ENCODE peak calls at places on chromosome 9, in seven cellular contexts. One of them, this sample, is unnamed.

GRCh38 chr9:109856785-109857184 is 76.8 kb downstream of the PALM2AKAP2 start:
- DNase-seq in heart left ventricle: peak; percentile 84
- DNase-seq in CD8-positive, alpha-beta T cell: no peak
- DNase-seq in Caco-2: no peak
- DNase-seq in right atrium auricular region: peak; percentile 86
- DNase-seq in keratinocyte: no peak
- DNase-seq in lung: no peak
- DNase-seq in this sample: peak; percentile 79

GRCh38 chr9:16069671-16070586 is 517.1 kb downstream of the CCDC171 start:
- DNase-seq in heart left ventricle: no peak
- DNase-seq in CD8-positive, alpha-beta T cell: no peak
- DNase-seq in Caco-2: no peak
- DNase-seq in right atrium auricular region: no peak
- DNase-seq in keratinocyte: no peak
- DNase-seq in lung: no peak
- DNase-seq in this sample: peak; percentile 32

GRCh38 chr9:107530682-107531081 is 41.1 kb upstream of the KLF4 start:
- DNase-seq in heart left ventricle: no peak
- DNase-seq in CD8-positive, alpha-beta T cell: no peak
- DNase-seq in Caco-2: no peak
- DNase-seq in right atrium auricular region: no peak
- DNase-seq in keratinocyte: no peak
- DNase-seq in lung: no peak
- DNase-seq in this sample: no peak

GRCh38 chr9:33817327-33818166 is 587 bp downstream of the UBE2R2 start:
- DNase-seq in heart left ventricle: peak; percentile 60
- DNase-seq in CD8-positive, alpha-beta T cell: peak; percentile 38
- DNase-seq in Caco-2: peak; percentile 87
- DNase-seq in right atrium auricular region: no peak
- DNase-seq in keratinocyte: no peak
- DNase-seq in lung: peak; percentile 56
- DNase-seq in this sample: peak; percentile 75

GRCh38 chr9:83505282-83505681 is 32.9 kb downstream of the FRMD3 start:
- DNase-seq in heart left ventricle: no peak
- DNase-seq in CD8-positive, alpha-beta T cell: no peak
- DNase-seq in Caco-2: no peak
- DNase-seq in right atrium auricular region: no peak
- DNase-seq in keratinocyte: no peak
- DNase-seq in lung: no peak
- DNase-seq in this sample: no peak

GRCh38 chr9:89470239-89470638 is 27.7 kb downstream of the SEMA4D start:
- DNase-seq in heart left ventricle: no peak
- DNase-seq in CD8-positive, alpha-beta T cell: no peak
- DNase-seq in Caco-2: no peak
- DNase-seq in right atrium auricular region: no peak
- DNase-seq in keratinocyte: no peak
- DNase-seq in lung: no peak
- DNase-seq in this sample: no peak

GRCh38 chr9:96641514-96641913 is 13.6 kb downstream of the PRXL2C start:
- DNase-seq in heart left ventricle: no peak
- DNase-seq in CD8-positive, alpha-beta T cell: no peak
- DNase-seq in Caco-2: no peak
- DNase-seq in right atrium auricular region: no peak
- DNase-seq in keratinocyte: no peak
- DNase-seq in lung: no peak
- DNase-seq in this sample: no peak

GRCh38 chr9:89684218-89684617 is 79.4 kb downstream of the GADD45G start:
- DNase-seq in heart left ventricle: no peak
- DNase-seq in CD8-positive, alpha-beta T cell: no peak
- DNase-seq in Caco-2: no peak
- DNase-seq in right atrium auricular region: no peak
- DNase-seq in keratinocyte: no peak
- DNase-seq in lung: no peak
- DNase-seq in this sample: no peak

GRCh38 chr9:123268950-123269302 is 540 bp upstream of the STRBP start:
- DNase-seq in heart left ventricle: no peak
- DNase-seq in CD8-positive, alpha-beta T cell: no peak
- DNase-seq in Caco-2: no peak
- DNase-seq in right atrium auricular region: no peak
- DNase-seq in keratinocyte: no peak
- DNase-seq in lung: no peak
- DNase-seq in this sample: no peak

GRCh38 chr9:20512106-20512505 is 110.2 kb downstream of the MLLT3 start:
- DNase-seq in heart left ventricle: no peak
- DNase-seq in CD8-positive, alpha-beta T cell: no peak
- DNase-seq in Caco-2: no peak
- DNase-seq in right atrium auricular region: no peak
- DNase-seq in keratinocyte: no peak
- DNase-seq in lung: no peak
- DNase-seq in this sample: peak; percentile 47

GRCh38 chr9:12774861-12775367 is at the start of gene LURAP1L:
- DNase-seq in heart left ventricle: peak; percentile 53
- DNase-seq in CD8-positive, alpha-beta T cell: no peak
- DNase-seq in Caco-2: peak; percentile 22
- DNase-seq in right atrium auricular region: peak; percentile 67
- DNase-seq in keratinocyte: no peak
- DNase-seq in lung: peak; percentile 65
- DNase-seq in this sample: peak; percentile 80

GRCh38 chr9:32554107-32554506 is 1.7 kb upstream of the TOPORS start:
- DNase-seq in heart left ventricle: no peak
- DNase-seq in CD8-positive, alpha-beta T cell: no peak
- DNase-seq in Caco-2: no peak
- DNase-seq in right atrium auricular region: no peak
- DNase-seq in keratinocyte: no peak
- DNase-seq in lung: no peak
- DNase-seq in this sample: peak; percentile 60

DNA sequence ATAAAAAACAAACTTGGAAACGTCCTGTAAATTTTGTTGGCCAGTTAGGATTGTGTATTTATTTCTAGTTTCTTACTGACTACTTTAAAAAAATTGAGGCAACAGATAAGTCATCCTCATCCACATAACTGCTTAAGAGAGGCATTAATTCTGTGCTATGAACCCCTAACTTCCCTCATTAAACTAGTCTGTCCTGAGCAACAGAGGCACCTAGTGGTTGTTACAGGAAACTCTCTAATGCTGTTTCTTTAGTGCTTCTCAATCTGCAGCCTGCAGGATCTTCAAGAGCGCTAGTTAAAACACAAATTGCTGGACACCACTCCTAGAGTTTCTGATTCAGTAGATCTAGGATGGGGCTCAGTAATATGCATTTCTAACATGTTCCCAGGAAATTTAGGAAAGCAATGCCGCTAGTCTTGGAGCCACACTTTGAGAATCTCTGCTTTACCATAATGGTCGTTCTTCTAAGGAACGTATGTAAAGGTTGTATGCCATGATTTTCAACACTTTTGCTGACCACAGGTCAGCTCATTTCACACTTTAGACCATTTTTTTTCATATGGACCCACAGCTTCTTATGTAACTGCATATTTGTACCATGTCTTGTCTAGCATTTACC is 410.1 kb upstream of the SMARCA2 start:
- DNase-seq in heart left ventricle: no peak
- DNase-seq in CD8-positive, alpha-beta T cell: no peak
- DNase-seq in Caco-2: peak; percentile 27
- DNase-seq in right atrium auricular region: no peak
- DNase-seq in keratinocyte: no peak
- DNase-seq in lung: no peak
- DNase-seq in this sample: peak; percentile 34
- TF ChIP-seq CTCF in heart left ventricle: peak; percentile 39
- TF ChIP-seq CTCF in CD8-positive, alpha-beta T cell: no peak
- TF ChIP-seq CTCF in Caco-2: peak; percentile 37
- TF ChIP-seq CTCF in right atrium auricular region: peak; percentile 58
- TF ChIP-seq CTCF in keratinocyte: peak; percentile 65
- TF ChIP-seq CTCF in lung: no peak
- TF ChIP-seq CTCF in this sample: peak; percentile 53

GRCh38 chr9:92404031-92404430 is 347 bp downstream of the OGN start:
- DNase-seq in heart left ventricle: no peak
- DNase-seq in CD8-positive, alpha-beta T cell: no peak
- DNase-seq in Caco-2: no peak
- DNase-seq in right atrium auricular region: no peak
- DNase-seq in keratinocyte: no peak
- DNase-seq in lung: no peak
- DNase-seq in this sample: no peak

GRCh38 chr9:92406506-92406905 is 2.1 kb upstream of the OGN start:
- DNase-seq in heart left ventricle: peak; percentile 46
- DNase-seq in CD8-positive, alpha-beta T cell: peak; percentile 17
- DNase-seq in Caco-2: no peak
- DNase-seq in right atrium auricular region: peak; percentile 75
- DNase-seq in keratinocyte: no peak
- DNase-seq in lung: peak; percentile 31
- DNase-seq in this sample: peak; percentile 39

GRCh38 chr9:92404437-92404836 is at the start of gene OGN:
- DNase-seq in heart left ventricle: no peak
- DNase-seq in CD8-positive, alpha-beta T cell: no peak
- DNase-seq in Caco-2: no peak
- DNase-seq in right atrium auricular region: no peak
- DNase-seq in keratinocyte: no peak
- DNase-seq in lung: no peak
- DNase-seq in this sample: peak; percentile 24

GRCh38 chr9:92407818-92408217 is 3.4 kb upstream of the OGN start:
- DNase-seq in heart left ventricle: no peak
- DNase-seq in CD8-positive, alpha-beta T cell: no peak
- DNase-seq in Caco-2: no peak
- DNase-seq in right atrium auricular region: no peak
- DNase-seq in keratinocyte: no peak
- DNase-seq in lung: no peak
- DNase-seq in this sample: no peak

DNA sequence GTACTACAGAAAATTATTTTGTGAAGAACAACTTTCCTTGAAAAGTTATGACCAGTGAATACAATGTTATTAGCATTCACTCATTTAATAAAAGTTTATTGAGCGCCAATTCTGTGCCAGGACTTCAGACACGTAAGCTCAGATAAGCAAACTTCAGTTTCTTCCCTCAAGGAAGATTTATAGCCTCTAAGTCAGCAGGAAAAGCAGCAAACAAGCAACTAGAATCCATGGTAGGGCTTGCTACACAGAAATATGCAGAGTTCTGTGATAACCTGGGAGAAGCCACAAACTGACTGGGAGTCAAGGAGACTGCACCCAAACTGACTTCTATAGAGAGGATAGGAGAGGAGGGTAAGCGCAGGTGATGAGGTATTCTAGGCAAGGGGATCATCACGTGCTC is 1.4 kb upstream of the OGN start:
- DNase-seq in heart left ventricle: no peak
- DNase-seq in CD8-positive, alpha-beta T cell: no peak
- DNase-seq in Caco-2: no peak
- DNase-seq in right atrium auricular region: no peak
- DNase-seq in keratinocyte: no peak
- DNase-seq in lung: no peak
- DNase-seq in this sample: no peak
- H3K4me3 ChIP-seq in heart left ventricle: peak overlapping the region; percentile 47
- H3K4me3 ChIP-seq in CD8-positive, alpha-beta T cell: no peak overlapping the region
- H3K4me3 ChIP-seq in Caco-2: no peak overlapping the region
- H3K4me3 ChIP-seq in right atrium auricular region: peak overlapping the region; percentile 15
- H3K4me3 ChIP-seq in keratinocyte: no peak overlapping the region
- H3K4me3 ChIP-seq in lung: no peak overlapping the region
- H3K4me3 ChIP-seq in this sample: no peak overlapping the region

GRCh38 chr9:128408963-128409431 is 11.7 kb upstream of the CERCAM start:
- DNase-seq in heart left ventricle: no peak
- DNase-seq in CD8-positive, alpha-beta T cell: no peak
- DNase-seq in Caco-2: no peak
- DNase-seq in right atrium auricular region: no peak
- DNase-seq in keratinocyte: no peak
- DNase-seq in lung: no peak
- DNase-seq in this sample: no peak

GRCh38 chr9:128411373-128412119 is 9.1 kb upstream of the CERCAM start:
- DNase-seq in heart left ventricle: no peak
- DNase-seq in CD8-positive, alpha-beta T cell: no peak
- DNase-seq in Caco-2: no peak
- DNase-seq in right atrium auricular region: no peak
- DNase-seq in keratinocyte: no peak
- DNase-seq in lung: no peak
- DNase-seq in this sample: no peak

GRCh38 chr9:128409450-128409849 is 11.2 kb upstream of the CERCAM start:
- DNase-seq in heart left ventricle: no peak
- DNase-seq in CD8-positive, alpha-beta T cell: no peak
- DNase-seq in Caco-2: no peak
- DNase-seq in right atrium auricular region: no peak
- DNase-seq in keratinocyte: no peak
- DNase-seq in lung: no peak
- DNase-seq in this sample: no peak

GRCh38 chr9:128412120-128412790 is 8.4 kb upstream of the CERCAM start:
- DNase-seq in heart left ventricle: no peak
- DNase-seq in CD8-positive, alpha-beta T cell: peak; percentile 39
- DNase-seq in Caco-2: peak; percentile 82
- DNase-seq in right atrium auricular region: no peak
- DNase-seq in keratinocyte: no peak
- DNase-seq in lung: peak; percentile 35
- DNase-seq in this sample: peak; percentile 51

DNA sequence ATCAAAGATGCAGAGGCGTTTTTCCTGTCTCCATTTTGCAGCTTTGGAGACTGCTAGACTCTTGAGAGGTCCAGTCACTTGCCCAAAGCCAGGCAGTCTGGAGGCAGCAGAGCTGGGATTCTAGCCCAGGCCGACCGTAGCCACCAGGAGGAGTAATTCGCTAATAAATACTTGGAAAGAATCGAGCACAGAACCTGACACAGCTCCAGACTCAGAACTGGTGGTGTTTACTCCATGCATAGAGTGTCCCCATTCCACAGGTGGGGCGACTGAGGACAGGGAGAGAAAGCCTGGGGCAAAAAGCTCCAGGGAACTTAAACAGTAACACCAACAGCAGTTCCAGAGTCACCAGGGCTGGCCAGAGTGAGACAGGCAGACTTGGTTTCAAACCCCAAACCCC is 10.7 kb upstream of the CERCAM start:
- DNase-seq in heart left ventricle: no peak
- DNase-seq in CD8-positive, alpha-beta T cell: no peak
- DNase-seq in Caco-2: peak; percentile 52
- DNase-seq in right atrium auricular region: no peak
- DNase-seq in keratinocyte: no peak
- DNase-seq in lung: no peak
- DNase-seq in this sample: peak; percentile 49
- TF ChIP-seq CTCF in heart left ventricle: peak; percentile 18
- TF ChIP-seq CTCF in CD8-positive, alpha-beta T cell: no peak
- TF ChIP-seq CTCF in Caco-2: peak; percentile 11
- TF ChIP-seq CTCF in right atrium auricular region: no peak
- TF ChIP-seq CTCF in keratinocyte: peak; percentile 33
- TF ChIP-seq CTCF in lung: no peak
- TF ChIP-seq CTCF in this sample: peak; percentile 45

GRCh38 chr9:108708448-108708847 is 147.3 kb downstream of the ACTL7B start:
- DNase-seq in heart left ventricle: no peak
- DNase-seq in CD8-positive, alpha-beta T cell: no peak
- DNase-seq in Caco-2: no peak
- DNase-seq in right atrium auricular region: no peak
- DNase-seq in keratinocyte: no peak
- DNase-seq in lung: no peak
- DNase-seq in this sample: no peak

GRCh38 chr9:108709126-108709525 is 146.7 kb downstream of the ACTL7B start:
- DNase-seq in heart left ventricle: no peak
- DNase-seq in CD8-positive, alpha-beta T cell: no peak
- DNase-seq in Caco-2: no peak
- DNase-seq in right atrium auricular region: no peak
- DNase-seq in keratinocyte: no peak
- DNase-seq in lung: no peak
- DNase-seq in this sample: no peak

GRCh38 chr9:108709922-108710321 is 145.9 kb downstream of the ACTL7B start:
- DNase-seq in heart left ventricle: no peak
- DNase-seq in CD8-positive, alpha-beta T cell: no peak
- DNase-seq in Caco-2: no peak
- DNase-seq in right atrium auricular region: no peak
- DNase-seq in keratinocyte: no peak
- DNase-seq in lung: no peak
- DNase-seq in this sample: no peak

GRCh38 chr9:108707120-108707519 is 148.7 kb downstream of the ACTL7B start:
- DNase-seq in heart left ventricle: no peak
- DNase-seq in CD8-positive, alpha-beta T cell: no peak
- DNase-seq in Caco-2: no peak
- DNase-seq in right atrium auricular region: no peak
- DNase-seq in keratinocyte: no peak
- DNase-seq in lung: no peak
- DNase-seq in this sample: no peak

GRCh38 chr9:108710424-108710823 is 145.4 kb downstream of the ACTL7B start:
- DNase-seq in heart left ventricle: no peak
- DNase-seq in CD8-positive, alpha-beta T cell: no peak
- DNase-seq in Caco-2: no peak
- DNase-seq in right atrium auricular region: no peak
- DNase-seq in keratinocyte: no peak
- DNase-seq in lung: no peak
- DNase-seq in this sample: no peak
- H3K4me3 ChIP-seq in heart left ventricle: no peak overlapping the region
- H3K4me3 ChIP-seq in CD8-positive, alpha-beta T cell: no peak overlapping the region
- H3K4me3 ChIP-seq in Caco-2: no peak overlapping the region
- H3K4me3 ChIP-seq in right atrium auricular region: no peak overlapping the region
- H3K4me3 ChIP-seq in keratinocyte: no peak overlapping the region
- H3K4me3 ChIP-seq in lung: no peak overlapping the region
- H3K4me3 ChIP-seq in this sample: no peak overlapping the region

This sample was measured in fibroblast of pulmonary artery.